ENCODE peak calls at places on chromosomes 1 and 21, in nine cellular contexts. D is endodermal cell, Y is mucosa of descending colon, C is neural progenitor cell, X is Karpas-422, T is lower lobe of right lung, S is A549, E is heart right ventricle, V is mammary epithelial cell. M is an unnamed sample. For H3K4me1, the result is how much of the 10 kb centered on the place peaks cover.

GRCh38 chr1:60984066-60984799 is 98.1 kb upstream of the NFIA start:
- DNase-seq in T (no peak), C (no peak), D (no peak), E (peak), S (no peak), X (no peak), V (peak), Y (peak), M (no peak)

GRCh38 chr1:51071291-51071690 is 30.7 kb upstream of the C1orf185 start:
- DNase-seq in Y (no peak), C (no peak), E (no peak), X (no peak), T (no peak), D (no peak), S (no peak), V (no peak), M (no peak)

GRCh38 chr1:5847013-5847654 is 145.1 kb downstream of the NPHP4 start:
- DNase-seq in E (no peak), C (peak), T (no peak), D (peak), Y (peak), X (no peak), V (no peak), S (no peak), M (peak)

GRCh38 chr1:243286409-243287127 is 30.7 kb downstream of the SDCCAG8 start:
- DNase-seq in T (no peak), D (no peak), C (no peak), Y (no peak), E (no peak), X (no peak), V (no peak), S (no peak), M (no peak)

GRCh38 chr21:26124421-26124833 is 46.1 kb downstream of the APP start:
- DNase-seq in C (no peak), E (no peak), X (no peak), V (peak), T (no peak), D (no peak), S (no peak), Y (no peak), M (peak)

GRCh38 chr21:36627242-36627641 is 71.7 kb upstream of the SIM2 start:
- DNase-seq in C (no peak), X (no peak), V (peak), E (no peak), Y (no peak), S (no peak), T (no peak), D (no peak), M (no peak)

GRCh38 chr1:184757891-184758290 is 3.2 kb upstream of the EDEM3 start:
- DNase-seq in C (no peak), X (no peak), E (no peak), Y (no peak), D (no peak), V (no peak), S (no peak), T (no peak), M (no peak)

GRCh38 chr21:19950347-19950746 is 1047.9 kb upstream of the NCAM2 start:
- DNase-seq in D (no peak), Y (no peak), X (no peak), V (no peak), C (no peak), E (no peak), T (no peak), S (no peak), M (no peak)

GRCh38 chr1:65539272-65540131 is 119.0 kb downstream of the LEPR start:
- DNase-seq in S (no peak), T (no peak), C (no peak), V (no peak), Y (no peak), E (no peak), X (no peak), D (no peak), M (no peak)

GRCh38 chr1:79874289-79874688 is 867.8 kb upstream of the ADGRL4 start:
- DNase-seq in V (no peak), S (no peak), Y (no peak), X (no peak), C (no peak), D (no peak), E (no peak), T (no peak), M (no peak)

GRCh38 chr21:23725576-23725975 is 1881.7 kb downstream of the MRPL39 start:
- DNase-seq in X (peak), Y (no peak), C (no peak), V (no peak), S (no peak), D (no peak), T (no peak), E (no peak), M (no peak)

GRCh38 chr1:231571904-231572303 is 43.4 kb downstream of the TSNAX start:
- DNase-seq in E (no peak), D (no peak), Y (no peak), T (no peak), S (no peak), V (peak), X (no peak), C (no peak), M (no peak)

GRCh38 chr1:170634819-170635410 is 29.0 kb upstream of the PRRX1 start:
- DNase-seq in E (no peak), V (no peak), Y (no peak), X (no peak), D (no peak), S (no peak), T (no peak), C (no peak), M (no peak)

GRCh38 chr21:14734191-14734590 is 188.1 kb upstream of the SAMSN1 start:
- DNase-seq in S (no peak), T (no peak), E (no peak), V (no peak), D (no peak), Y (no peak), C (no peak), X (no peak), M (no peak)

GRCh38 chr1:198669023-198669698 is 30.3 kb downstream of the PTPRC start:
- DNase-seq in T (no peak), V (peak), S (peak), C (no peak), Y (no peak), D (no peak), E (no peak), X (peak), M (peak)

GRCh38 chr1:232621050-232621449 is 8.9 kb downstream of the SIPA1L2 start:
- DNase-seq in E (no peak), S (no peak), V (no peak), X (no peak), C (no peak), D (no peak), Y (no peak), T (no peak), M (no peak)

GRCh38 chr1:40344597-40344996 is 27.5 kb upstream of the COL9A2 start:
- DNase-seq in V (peak), T (peak), D (no peak), Y (peak), X (peak), S (peak), C (no peak), E (no peak), M (no peak)

GRCh38 chr21:39263372-39263771 is 50.1 kb downstream of the BRWD1 start:
- DNase-seq in S (no peak), C (no peak), E (no peak), X (no peak), Y (no peak), V (peak), T (no peak), D (no peak), M (no peak)

GRCh38 chr21:45410151-45410864 is 5.3 kb downstream of the COL18A1 start:
- DNase-seq in Y (no peak), S (no peak), X (no peak), C (no peak), D (peak), E (peak), T (no peak), V (no peak), M (peak)

GRCh38 chr1:24293392-24294227 is 25.5 kb upstream of the GRHL3 start:
- DNase-seq in X (no peak), E (no peak), D (peak), C (no peak), T (no peak), V (peak), Y (no peak), S (no peak), M (no peak)

GRCh38 chr1:200665851-200666250 is 3.9 kb downstream of the DDX59 start:
- DNase-seq in E (no peak), Y (no peak), X (no peak), D (peak), S (no peak), T (no peak), C (no peak), V (no peak), M (no peak)

GRCh38 chr1:160121388-160121787 is 5.8 kb downstream of the ATP1A2 start:
- DNase-seq in C (no peak), Y (no peak), S (no peak), X (no peak), E (no peak), D (no peak), V (no peak), T (no peak), M (no peak)

GRCh38 chr1:234919061-234919755 is 209.4 kb downstream of the TOMM20 start:
- DNase-seq in D (no peak), E (peak), T (no peak), C (no peak), V (no peak), S (no peak), Y (no peak), X (no peak), M (no peak)

GRCh38 chr1:90335566-90335965 is 340.7 kb downstream of the ZNF326 start:
- DNase-seq in X (no peak), D (no peak), S (no peak), C (peak), T (no peak), E (no peak), Y (no peak), V (no peak), M (no peak)

DNA sequence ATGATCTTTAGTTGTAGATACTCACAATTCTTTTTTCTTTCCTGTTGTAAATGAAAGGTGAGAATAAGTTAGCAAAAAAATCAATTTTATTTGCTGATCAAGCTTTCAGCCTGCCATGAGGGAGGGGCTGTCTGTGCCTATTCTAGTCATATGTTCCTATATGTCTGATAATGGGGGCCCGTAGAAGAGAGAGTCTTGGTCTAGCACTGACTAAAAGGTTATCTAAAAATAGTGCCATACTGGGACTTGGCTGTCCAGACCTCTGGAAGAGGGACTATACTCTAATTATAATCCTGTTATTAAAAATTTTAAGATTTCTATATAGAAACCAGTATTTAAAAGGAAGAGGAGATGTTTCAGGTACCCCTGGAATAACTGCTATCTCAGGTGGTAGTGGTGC is 18.6 kb downstream of the GNAI3 start:
- DNase-seq in S (no peak), C (no peak), V (no peak), Y (no peak), T (no peak), X (no peak), D (no peak), E (no peak), M (no peak)
- H3K4me1 ChIP-seq in S (half or more), C (under half), V (under half), Y (under half), T (half or more), X (half or more), D (under half), E (under half), M (under half)

GRCh38 chr1:34844252-34844634 is 15.3 kb downstream of the SMIM12 start:
- DNase-seq in E (no peak), C (peak), D (peak), V (peak), S (no peak), X (no peak), Y (no peak), T (no peak), M (peak)
- H3K4me1 ChIP-seq in E (under half), C (under half), D (half or more), V (under half), S (under half), X (under half), Y (under half), T (under half), M (under half)

GRCh38 chr1:156157974-156158373 is 4.6 kb downstream of the SEMA4A start:
- DNase-seq in D (no peak), C (no peak), T (no peak), Y (no peak), S (no peak), V (no peak), E (no peak), X (no peak), M (no peak)
- H3K4me1 ChIP-seq in D (under half), C (under half), T (under half), Y (under half), S (under half), V (under half), E (under half), X (under half), M (under half)

GRCh38 chr1:56545711-56546110 is 33.7 kb downstream of the PLPP3 start:
- DNase-seq in X (no peak), Y (no peak), D (no peak), S (no peak), C (no peak), T (no peak), V (no peak), E (no peak), M (no peak)
- H3K4me1 ChIP-seq in X (under half), Y (under half), D (under half), S (under half), C (under half), T (half or more), V (under half), E (under half), M (under half)

GRCh38 chr1:25562928-25563283 is 19.5 kb downstream of the LDLRAP1 start:
- DNase-seq in X (no peak), D (no peak), E (no peak), T (no peak), V (no peak), C (no peak), Y (no peak), S (no peak), M (no peak)
- H3K4me1 ChIP-seq in X (under half), D (under half), E (under half), T (half or more), V (half or more), C (under half), Y (under half), S (under half), M (under half)

GRCh38 chr1:246189126-246189525 is 318.0 kb downstream of the SMYD3 start:
- DNase-seq in Y (no peak), C (no peak), S (no peak), D (no peak), V (no peak), T (no peak), X (no peak), E (no peak), M (no peak)
- H3K4me1 ChIP-seq in Y (under half), C (under half), S (under half), D (under half), V (under half), T (under half), X (under half), E (under half), M (under half)

DNA sequence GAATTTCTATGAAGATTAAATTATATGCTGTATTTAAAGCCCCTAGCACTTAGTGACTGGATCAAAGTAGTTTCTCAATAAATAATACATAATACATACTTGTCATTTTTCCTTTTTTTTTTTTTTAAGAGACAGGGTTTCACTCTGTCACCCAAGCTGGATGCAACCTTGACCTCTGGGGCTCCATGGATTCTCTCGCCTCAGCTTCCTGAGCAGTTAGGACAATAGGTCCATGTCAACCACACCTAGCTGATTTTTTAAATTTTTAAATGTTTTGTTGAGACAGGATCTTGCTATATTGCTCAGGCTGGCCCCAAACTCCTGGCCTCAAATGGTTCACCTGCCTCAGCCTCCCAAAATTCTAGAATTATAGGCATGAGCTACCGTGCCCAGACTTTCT is 5.9 kb downstream of the ACADM start:
- DNase-seq in T (no peak), E (no peak), C (no peak), V (no peak), X (no peak), D (no peak), S (no peak), Y (no peak), M (no peak)
- H3K4me1 ChIP-seq in T (under half), E (under half), C (under half), V (under half), X (under half), D (under half), S (under half), Y (under half), M (under half)

GRCh38 chr1:14778882-14779594 is 180.6 kb downstream of the KAZN start:
- DNase-seq in S (peak), C (peak), E (peak), X (peak), D (peak), T (peak), Y (peak), V (no peak), M (peak)
- H3K4me1 ChIP-seq in S (under half), C (under half), E (under half), X (under half), D (under half), T (under half), Y (under half), V (under half), M (under half)